ENCODE peak calls at places on chromosomes 3 and 15, in four cellular contexts. Z, Y, J and T are unnamed samples.

GRCh38 chr3:48566401-48566760 is 2.8 kb upstream of the UCN2 start:
- DNase-seq in Z (no peak), Y (no peak), J (no peak), T (no peak)

GRCh38 chr15:89893696-89894450 is at the start of gene AP3S2:
- DNase-seq in Z (peak), Y (peak), J (peak), T (peak)

GRCh38 chr3:85821130-85821756 is 862.5 kb downstream of the CADM2 start:
- DNase-seq in Z (no peak), Y (no peak), J (no peak), T (no peak)

GRCh38 chr15:60969658-60970057 is 259.4 kb downstream of the RORA start:
- DNase-seq in Z (no peak), Y (no peak), J (no peak), T (no peak)

GRCh38 chr15:60814062-60814461 is 335.1 kb upstream of the ICE2 start:
- DNase-seq in Z (no peak), Y (no peak), J (no peak), T (no peak)

GRCh38 chr15:89806565-89807550 is 7.8 kb downstream of the ANPEP start:
- DNase-seq in Z (peak), Y (no peak), J (no peak), T (no peak)

GRCh38 chr15:68637755-68638405 is 59.1 kb downstream of the CORO2B start:
- DNase-seq in Z (no peak), Y (no peak), J (no peak), T (no peak)

GRCh38 chr15:42349178-42349577 is 10.1 kb upstream of the CAPN3 start:
- DNase-seq in Z (no peak), Y (no peak), J (no peak), T (no peak)

GRCh38 chr3:105944721-105945120 is 75.9 kb upstream of the CBLB start:
- DNase-seq in Z (no peak), Y (peak), J (peak), T (no peak)

GRCh38 chr15:97482521-97482920 is 478.0 kb upstream of the ARRDC4 start:
- DNase-seq in Z (no peak), Y (no peak), J (no peak), T (no peak)

GRCh38 chr15:51161491-51162260 is 67.0 kb upstream of the TNFAIP8L3 start:
- DNase-seq in Z (no peak), Y (no peak), J (no peak), T (no peak)

GRCh38 chr3:43958005-43958770 is 267.4 kb downstream of the ABHD5 start:
- DNase-seq in Z (no peak), Y (no peak), J (no peak), T (no peak)

GRCh38 chr3:31431322-31431721 is 101.4 kb upstream of the STT3B start:
- DNase-seq in Z (no peak), Y (no peak), J (no peak), T (no peak)

GRCh38 chr3:141499965-141500364 is 13.1 kb downstream of the RASA2 start:
- DNase-seq in Z (no peak), Y (no peak), J (no peak), T (no peak)

GRCh38 chr3:60555704-60556340 is 695.4 kb downstream of the FHIT start:
- DNase-seq in Z (no peak), Y (peak), J (no peak), T (no peak)

GRCh38 chr3:48273594-48274211 is 32.8 kb downstream of the ZNF589 start:
- DNase-seq in Z (peak), Y (peak), J (peak), T (peak)

GRCh38 chr3:61610316-61610715 is 48.9 kb downstream of the PTPRG start:
- DNase-seq in Z (no peak), Y (no peak), J (no peak), T (no peak)

GRCh38 chr3:113136071-113136470 is 75.3 kb upstream of the BOC start:
- DNase-seq in Z (no peak), Y (no peak), J (peak), T (no peak)

DNA sequence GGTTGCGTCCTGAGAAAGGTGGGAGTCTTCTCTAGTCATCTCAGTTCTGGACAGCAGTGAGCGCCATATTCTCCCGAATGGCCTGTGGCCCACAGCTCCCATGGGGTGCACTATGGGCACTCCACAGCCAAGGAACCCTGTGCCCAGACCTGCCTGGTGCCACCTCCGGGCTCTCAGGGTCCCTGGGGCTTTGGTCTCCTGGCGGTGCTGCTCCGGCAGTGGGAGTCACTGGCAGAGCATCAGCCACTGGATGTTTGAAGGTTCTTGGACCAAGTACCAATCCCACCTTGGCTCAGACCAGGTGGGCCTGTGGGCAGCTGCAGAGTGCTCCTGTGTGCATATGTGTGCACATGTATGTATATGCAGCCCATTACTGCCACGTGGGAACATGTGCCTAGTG is 68.3 kb upstream of the RPL32 start:
- DNase-seq in Z (no peak), Y (no peak), J (no peak), T (no peak)
- TF ChIP-seq CTCF in Z (no peak), Y (no peak), J (no peak), T (no peak)

GRCh38 chr3:195755391-195755790 is 34.6 kb downstream of the MUC20 start:
- DNase-seq in Z (no peak), Y (no peak), J (no peak), T (no peak)

GRCh38 chr3:195756935-195757302 is 36.1 kb downstream of the MUC20 start:
- DNase-seq in Z (no peak), Y (no peak), J (no peak), T (no peak)

GRCh38 chr3:195758721-195759353 is 38.1 kb downstream of the MUC20 start:
- DNase-seq in Z (no peak), Y (no peak), J (no peak), T (no peak)

GRCh38 chr3:195757371-195757770 is 36.6 kb downstream of the MUC20 start:
- DNase-seq in Z (no peak), Y (no peak), J (no peak), T (no peak)

GRCh38 chr3:195757827-195758226 is 37.0 kb downstream of the MUC20 start:
- DNase-seq in Z (no peak), Y (no peak), J (no peak), T (no peak)
- TF ChIP-seq CTCF in Z (no peak), Y (no peak), J (no peak), T (no peak)

DNA sequence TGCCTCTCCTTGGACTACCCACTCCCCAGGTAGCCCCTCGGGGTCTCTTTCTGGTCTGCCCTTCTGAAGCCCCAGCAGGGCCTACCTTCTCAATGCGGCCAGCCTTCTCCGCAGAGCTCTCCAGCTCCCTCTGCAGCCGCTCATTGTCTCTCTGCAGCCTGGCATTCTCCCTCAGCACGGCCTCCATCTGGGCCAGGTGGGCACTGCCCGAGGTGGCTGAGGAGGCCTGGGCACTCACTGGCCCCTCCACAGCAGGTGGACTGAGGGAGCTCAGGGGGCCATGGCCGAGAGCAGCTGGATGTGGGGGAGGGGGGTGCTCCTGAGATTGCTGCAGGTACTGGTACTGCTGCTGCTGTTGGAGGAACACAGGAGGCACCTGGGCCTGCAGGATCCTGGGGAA is 6.8 kb downstream of the AMOTL2 start:
- DNase-seq in Z (no peak), Y (no peak), J (no peak), T (no peak)
- TF ChIP-seq CTCF in Z (no peak), Y (no peak), J (no peak), T (no peak)

DNA sequence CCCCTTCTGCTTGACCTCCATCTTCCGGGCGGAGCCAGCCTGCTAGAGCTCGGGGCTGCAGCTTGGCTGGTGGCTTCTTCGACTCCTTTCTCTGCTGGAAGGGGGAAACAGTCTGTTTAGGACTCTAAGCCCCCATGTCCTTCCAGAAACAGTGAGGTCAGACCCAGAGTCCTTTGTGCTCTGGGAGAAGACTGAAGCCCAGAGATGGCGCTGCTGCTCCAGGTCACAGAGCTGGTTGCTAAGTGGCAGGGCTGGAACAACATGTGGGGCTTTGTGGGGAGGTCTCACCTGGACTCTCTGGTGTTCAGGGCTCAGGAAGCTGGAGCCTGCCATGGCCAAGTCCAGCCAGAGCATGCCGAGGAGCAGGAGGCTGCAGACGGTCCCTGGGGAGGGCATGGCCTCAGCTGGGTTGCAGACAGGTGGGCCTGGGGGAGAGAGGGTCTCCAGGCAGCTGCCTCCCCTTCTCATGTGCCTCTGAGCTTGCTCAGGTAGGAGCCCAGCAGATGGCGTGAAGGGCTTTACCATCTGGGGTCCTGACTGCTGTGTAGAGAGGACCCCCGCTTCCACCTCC is 2.9 kb downstream of the GHRL start:
- DNase-seq in Z (no peak), Y (no peak), J (no peak), T (no peak)
- TF ChIP-seq CTCF in Z (no peak), Y (no peak), J (no peak), T (no peak)

DNA sequence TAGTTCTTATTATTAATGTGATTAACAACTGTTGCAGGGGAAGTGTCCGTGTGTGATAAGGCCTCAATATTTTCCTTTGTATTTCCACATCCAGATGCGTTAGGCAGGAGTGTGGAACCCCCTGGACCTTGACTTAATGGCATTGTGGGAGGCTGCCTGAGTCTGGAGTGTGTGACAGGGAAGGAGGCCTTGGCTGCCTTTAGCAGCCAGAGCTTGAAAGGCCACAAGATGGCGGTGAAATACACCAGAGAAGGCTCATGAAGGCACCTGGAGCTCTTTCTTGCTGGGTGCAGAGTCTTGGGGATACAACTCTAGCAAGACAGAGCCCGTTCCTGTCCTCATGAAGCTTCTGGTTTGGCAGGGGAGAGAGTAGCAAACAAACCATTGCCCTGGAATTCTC is 36.9 kb downstream of the POLR2M start:
- DNase-seq in Z (no peak), Y (no peak), J (no peak), T (no peak)
- TF ChIP-seq CTCF in Z (no peak), Y (peak), J (peak), T (no peak)

GRCh38 chr3:187430576-187430975 is 62.4 kb downstream of the RTP4 start:
- DNase-seq in Z (no peak), Y (no peak), J (no peak), T (no peak)
- TF ChIP-seq CTCF in Z (no peak), Y (peak), J (peak), T (no peak)

GRCh38 chr3:58214484-58215316 is 3.9 kb upstream of the DNASE1L3 start:
- DNase-seq in Z (no peak), Y (peak), J (no peak), T (no peak)
- TF ChIP-seq CTCF in Z (no peak), Y (peak), J (no peak), T (no peak)

DNA sequence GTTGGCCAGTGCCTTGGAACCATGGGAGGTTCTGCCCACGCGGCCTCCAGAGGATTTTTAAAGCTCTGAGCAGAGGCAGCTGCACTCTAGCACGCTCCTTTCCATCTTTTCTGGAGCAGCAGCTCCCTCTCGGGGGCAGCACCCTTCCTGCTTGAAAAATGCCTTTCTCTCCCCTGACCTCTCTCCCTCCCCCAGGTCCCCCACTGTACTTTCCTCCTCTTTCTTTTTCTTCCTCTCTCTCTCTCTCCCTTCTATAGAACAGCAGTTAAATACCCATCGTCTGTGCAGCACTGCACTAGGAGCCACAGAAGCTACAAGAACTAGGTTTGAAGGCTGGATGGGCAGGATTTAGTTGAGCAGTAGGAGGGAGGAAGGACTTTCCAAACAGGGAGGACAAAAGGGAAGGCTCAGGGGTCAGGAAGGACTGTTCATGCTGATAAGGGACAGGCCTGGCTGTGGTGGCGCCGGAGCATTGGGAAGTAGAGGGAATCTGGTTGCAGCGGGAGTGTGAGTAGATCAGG is 4.4 kb downstream of the ALPK3 start:
- DNase-seq in Z (no peak), Y (no peak), J (no peak), T (no peak)
- TF ChIP-seq CTCF in Z (no peak), Y (no peak), J (no peak), T (no peak)

GRCh38 chr3:172287811-172288477 is 160.3 kb downstream of the GHSR start:
- DNase-seq in Z (no peak), Y (no peak), J (no peak), T (no peak)

GRCh38 chr3:172291650-172292049 is 156.6 kb downstream of the GHSR start:
- DNase-seq in Z (no peak), Y (no peak), J (no peak), T (no peak)

GRCh38 chr3:172288625-172289024 is 159.6 kb downstream of the GHSR start:
- DNase-seq in Z (no peak), Y (no peak), J (no peak), T (no peak)

GRCh38 chr3:172290457-172290856 is 157.8 kb downstream of the GHSR start:
- DNase-seq in Z (no peak), Y (no peak), J (no peak), T (no peak)

GRCh38 chr3:172289583-172289982 is 158.7 kb downstream of the GHSR start:
- DNase-seq in Z (no peak), Y (no peak), J (no peak), T (no peak)
- TF ChIP-seq CTCF in Z (peak), Y (peak), J (peak), T (no peak)